ENCODE peak calls at places on chromosomes 5 and 9, in five cellular contexts. F is fibroblast of lung, U is cardiac muscle cell, L is ovary, E is IMR-90. T is an unnamed sample.

GRCh38 chr9:18969095-18969494 is 63.9 kb downstream of the SAXO1 start:
- DNase-seq in U (no peak), E (no peak), L (no peak), F (no peak), T (no peak)

GRCh38 chr5:138968601-138969000 is 93.5 kb upstream of the LRRTM2 start:
- DNase-seq in L (no peak), U (no peak), F (no peak), E (no peak), T (peak)

GRCh38 chr5:96794757-96795156 is 13.0 kb downstream of the ERAP1 start:
- DNase-seq in E (no peak), F (no peak), L (no peak), U (no peak), T (no peak)

GRCh38 chr5:139140631-139141071 is 57.5 kb downstream of the SIL1 start:
- DNase-seq in L (no peak), F (peak), E (peak), U (no peak), T (no peak)

GRCh38 chr5:103450333-103451061 is 112.1 kb downstream of the NUDT12 start:
- DNase-seq in U (no peak), F (peak), E (peak), L (no peak), T (no peak)

GRCh38 chr5:133147815-133148634 is 96.2 kb downstream of the HSPA4 start:
- DNase-seq in L (no peak), E (no peak), U (no peak), F (peak), T (peak)

GRCh38 chr9:35909687-35910612 is 660 bp downstream of the SPAAR start:
- DNase-seq in U (no peak), F (no peak), E (no peak), L (peak), T (peak)

GRCh38 chr5:177131352-177131710 is 2.2 kb upstream of the NSD1 start:
- DNase-seq in U (no peak), E (no peak), F (no peak), L (no peak), T (no peak)

GRCh38 chr9:12554636-12555035 is 138.5 kb upstream of the TYRP1 start:
- DNase-seq in E (peak), L (no peak), U (no peak), F (peak), T (no peak)

GRCh38 chr5:181044093-181044599 is 4.1 kb downstream of the BTNL9 start:
- DNase-seq in F (no peak), U (no peak), L (no peak), E (no peak), T (no peak)

GRCh38 chr9:120899490-120900037 is 22.6 kb upstream of the PHF19 start:
- DNase-seq in U (no peak), E (no peak), L (no peak), F (no peak), T (no peak)

GRCh38 chr9:112032009-112032408 is 135.4 kb downstream of the UGCG start:
- DNase-seq in U (no peak), L (no peak), E (no peak), F (no peak), T (no peak)

GRCh38 chr9:93814561-93814960 is 140.6 kb downstream of the BARX1 start:
- DNase-seq in F (no peak), L (no peak), U (no peak), E (no peak), T (no peak)

GRCh38 chr9:92920437-92920836 is 26.9 kb upstream of the FGD3 start:
- DNase-seq in E (no peak), U (no peak), L (no peak), F (no peak), T (no peak)

GRCh38 chr9:88949425-88949824 is 41.8 kb upstream of the S1PR3 start:
- DNase-seq in F (peak), E (peak), U (peak), L (peak), T (no peak)

GRCh38 chr5:116830079-116830478 is 255.5 kb upstream of the SEMA6A start:
- DNase-seq in F (no peak), E (no peak), U (no peak), L (no peak), T (no peak)

GRCh38 chr5:55427157-55427556 is 107.6 kb downstream of the PLPP1 start:
- DNase-seq in E (peak), U (no peak), F (peak), L (no peak), T (no peak)

GRCh38 chr5:7825630-7826029 is 25.3 kb downstream of the CFAP90 start:
- DNase-seq in L (no peak), E (no peak), F (no peak), U (no peak), T (no peak)

GRCh38 chr9:127018935-127019334 is 103.5 kb downstream of the ANGPTL2 start:
- DNase-seq in F (no peak), U (no peak), E (peak), L (no peak), T (no peak)

GRCh38 chr5:113252066-113252465 is 182.7 kb downstream of the TSSK1B start:
- DNase-seq in U (no peak), F (no peak), L (no peak), E (no peak), T (no peak)

GRCh38 chr5:141786700-141787099 is 91.5 kb downstream of the PCDH1 start:
- DNase-seq in F (no peak), E (no peak), U (no peak), L (no peak), T (no peak)

GRCh38 chr5:66633754-66634153 is 37.6 kb downstream of the MAST4 start:
- DNase-seq in U (no peak), L (no peak), E (no peak), F (no peak), T (no peak)

GRCh38 chr5:61254969-61255555 is 77.0 kb upstream of the ZSWIM6 start:
- DNase-seq in U (no peak), L (no peak), F (no peak), E (no peak), T (no peak)

GRCh38 chr5:78908173-78908901 is 76.8 kb downstream of the ARSB start:
- DNase-seq in L (peak), U (peak), E (peak), F (peak), T (no peak)

DNA sequence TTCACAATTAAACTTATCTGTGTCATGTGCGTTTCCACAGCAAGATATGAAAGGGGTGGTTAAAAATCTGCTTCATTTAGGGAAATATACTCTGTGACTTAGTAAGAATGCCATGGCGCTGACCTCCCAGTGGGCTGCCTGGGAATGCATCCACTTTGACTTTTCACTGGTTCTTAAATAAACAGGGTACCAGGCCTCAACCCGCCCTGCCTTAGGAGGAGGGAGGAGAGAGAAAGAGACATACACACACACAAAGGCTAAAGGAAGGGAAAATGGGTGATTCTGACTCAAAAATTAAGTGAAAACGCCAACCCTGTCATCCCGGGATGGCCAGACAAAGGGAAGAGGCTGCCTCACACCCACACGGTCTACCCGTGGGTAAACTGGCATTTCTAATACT is 122.1 kb downstream of the EBF1 start:
- DNase-seq in L (no peak), E (no peak), U (no peak), F (no peak), T (no peak)
- H3K27ac ChIP-seq in L (no peak), E (no peak), U (no peak), F (no peak), T (peak)

DNA sequence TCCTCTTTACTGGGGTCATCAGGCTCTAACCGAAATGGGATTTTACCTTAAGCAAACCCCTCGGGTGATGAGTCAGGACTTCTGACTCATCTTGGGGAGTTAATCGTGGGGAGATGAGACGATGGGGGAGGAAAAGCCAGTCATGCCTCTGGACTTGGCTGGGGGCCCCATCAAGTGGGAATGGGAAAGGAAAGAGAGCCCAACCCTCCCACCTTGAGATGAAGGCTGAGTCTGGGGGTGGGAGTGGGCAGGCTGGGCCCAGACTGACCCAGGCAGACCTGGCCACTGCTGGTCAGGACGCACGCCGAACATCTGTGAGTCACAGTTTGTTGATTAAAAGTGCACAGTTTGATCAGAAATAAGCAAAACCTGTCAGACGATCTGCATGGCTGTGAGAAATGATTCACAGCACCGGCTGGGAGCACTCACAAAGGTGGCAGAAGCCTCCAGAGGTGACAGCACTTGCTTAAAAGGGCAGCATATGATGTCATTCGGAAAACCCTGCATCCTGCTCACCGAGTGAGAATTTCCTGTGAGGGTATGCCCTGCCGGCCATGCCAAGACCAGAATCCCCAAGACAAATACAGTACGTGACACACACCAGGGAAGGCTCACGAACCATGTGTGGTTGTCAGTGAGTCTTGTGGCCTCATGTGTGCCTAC is 50.0 kb upstream of the SLC25A51 start:
- DNase-seq in L (peak), F (peak), U (no peak), E (peak), T (no peak)
- TF ChIP-seq CTCF in L (no peak), F (no peak), U (no peak), E (no peak), T (no peak)

GRCh38 chr5:88662801-88663360 is 220.1 kb downstream of the MEF2C start:
- DNase-seq in L (no peak), E (no peak), F (peak), U (no peak), T (no peak)

GRCh38 chr5:88664630-88665029 is 218.4 kb downstream of the MEF2C start:
- DNase-seq in E (no peak), L (no peak), U (no peak), F (no peak), T (no peak)

GRCh38 chr5:88661870-88662207 is 221.1 kb downstream of the MEF2C start:
- DNase-seq in E (no peak), U (no peak), F (no peak), L (no peak), T (no peak)

GRCh38 chr5:88665750-88666215 is 217.2 kb downstream of the MEF2C start:
- DNase-seq in U (no peak), F (peak), L (no peak), E (no peak), T (no peak)

DNA sequence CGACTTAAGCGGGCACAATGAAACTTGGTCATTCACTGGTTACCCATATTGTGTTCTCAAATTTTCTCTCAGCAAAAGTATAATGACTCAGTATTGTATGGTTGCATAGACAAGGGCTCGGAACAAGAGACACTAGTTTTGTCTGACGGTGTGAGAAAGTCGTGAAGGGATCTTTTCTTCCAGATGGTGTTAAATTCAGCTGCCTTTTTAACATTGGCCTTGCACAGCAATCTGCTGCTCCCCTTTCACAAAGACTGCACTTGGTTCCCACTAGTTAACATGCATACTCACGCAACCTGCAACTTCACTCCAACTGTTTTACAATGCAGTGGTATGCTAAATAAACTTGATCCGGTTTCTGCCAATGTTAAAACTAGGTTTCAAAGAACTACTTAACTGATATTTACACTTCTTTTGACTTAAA is 219.2 kb downstream of the MEF2C start:
- DNase-seq in E (no peak), F (peak), L (no peak), U (no peak), T (no peak)
- H3K4me3 ChIP-seq in E (no peak), F (no peak), L (no peak), U (no peak), T (no peak)

DNA sequence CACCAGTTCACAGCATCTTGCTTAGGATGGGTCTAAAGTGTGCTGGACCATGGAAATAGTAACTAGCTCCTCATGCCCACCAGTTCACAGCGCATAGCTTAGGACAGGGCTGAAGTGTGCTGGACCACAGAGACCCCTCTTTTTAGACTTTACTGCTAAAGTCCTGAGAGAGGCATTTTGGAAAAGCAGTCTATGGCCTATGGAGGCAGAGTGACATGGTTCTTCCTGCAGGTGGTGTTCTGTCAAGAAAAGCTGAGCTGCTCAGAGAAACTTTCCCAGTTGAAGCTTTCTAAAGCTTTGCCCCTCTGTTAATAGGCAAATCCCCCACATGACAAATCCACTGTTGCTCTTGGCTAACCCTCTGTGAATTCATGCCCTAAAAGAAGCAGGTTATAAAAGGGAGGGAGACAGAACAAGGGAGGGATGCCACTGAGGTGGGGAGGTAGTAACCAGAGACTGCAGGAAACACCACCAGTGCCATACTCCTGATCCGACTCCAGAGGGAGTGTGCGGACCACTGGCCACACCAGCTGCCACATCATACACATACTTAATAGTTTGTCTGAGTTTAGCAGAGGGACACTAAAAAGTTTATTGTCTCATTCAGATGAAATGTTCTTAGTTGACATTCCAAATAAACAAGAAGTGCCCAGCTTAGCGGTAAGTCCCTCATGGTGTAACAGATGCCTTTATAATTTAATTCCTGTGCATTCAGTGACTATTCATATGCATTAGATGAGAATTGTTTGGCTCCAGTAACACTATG is 236.1 kb upstream of the NFIL3 start:
- DNase-seq in U (peak), E (peak), F (peak), L (no peak), T (no peak)
- H3K27ac ChIP-seq in U (no peak), E (no peak), F (no peak), L (no peak), T (no peak)

GRCh38 chr5:56815657-56816545 is 552 bp downstream of the MAP3K1 start:
- DNase-seq in L (peak), U (peak), F (peak), E (peak), T (peak)

GRCh38 chr5:56817306-56817986 is 2.1 kb downstream of the MAP3K1 start:
- DNase-seq in E (no peak), L (no peak), U (no peak), F (no peak), T (no peak)

GRCh38 chr5:56819027-56819881 is 3.9 kb downstream of the MAP3K1 start:
- DNase-seq in F (peak), L (no peak), E (no peak), U (no peak), T (no peak)

GRCh38 chr5:56816546-56817081 is 1.3 kb downstream of the MAP3K1 start:
- DNase-seq in F (peak), U (peak), E (peak), L (peak), T (peak)

GRCh38 chr5:56818409-56819026 is 3.2 kb downstream of the MAP3K1 start:
- DNase-seq in L (no peak), U (no peak), F (peak), E (peak), T (no peak)
- TF ChIP-seq CTCF in L (no peak), U (peak), F (peak), E (peak), T (no peak)